ENCODE peak calls at places on chromosomes 11 and 22, in eight cellular contexts. One of them, this sample, is unnamed.

GRCh38 chr11:19259487-19260345 is 19.0 kb upstream of the E2F8 start:
- DNase-seq in activated naive CD4-positive, alpha-beta T cell treated with anti-CD3 and anti-CD28 coated beads, Interleukin-2, amount 50 U/mL, for 16 hours: peak; percentile 61
- DNase-seq in A549: peak; percentile 62
- DNase-seq in ELR: peak; percentile 64
- DNase-seq in Calu3: peak; percentile 76
- DNase-seq in nephron progenitor cell: peak; percentile 75
- DNase-seq in caudate nucleus: peak; percentile 22
- DNase-seq in BJ: peak; percentile 2
- DNase-seq in this sample: peak; percentile 49

GRCh38 chr11:65700377-65700776 is 11.7 kb upstream of the KAT5 start:
- DNase-seq in activated naive CD4-positive, alpha-beta T cell treated with anti-CD3 and anti-CD28 coated beads, Interleukin-2, amount 50 U/mL, for 16 hours: no peak
- DNase-seq in A549: no peak
- DNase-seq in ELR: no peak
- DNase-seq in Calu3: no peak
- DNase-seq in nephron progenitor cell: no peak
- DNase-seq in caudate nucleus: no peak
- DNase-seq in BJ: no peak
- DNase-seq in this sample: no peak

GRCh38 chr22:25077056-25077455 is 122.6 kb upstream of the CRYBB3 start:
- DNase-seq in activated naive CD4-positive, alpha-beta T cell treated with anti-CD3 and anti-CD28 coated beads, Interleukin-2, amount 50 U/mL, for 16 hours: no peak
- DNase-seq in A549: no peak
- DNase-seq in ELR: no peak
- DNase-seq in Calu3: no peak
- DNase-seq in nephron progenitor cell: no peak
- DNase-seq in caudate nucleus: no peak
- DNase-seq in BJ: no peak
- DNase-seq in this sample: no peak

GRCh38 chr22:47850644-47851151 is 1088.2 kb downstream of the TBC1D22A start:
- DNase-seq in activated naive CD4-positive, alpha-beta T cell treated with anti-CD3 and anti-CD28 coated beads, Interleukin-2, amount 50 U/mL, for 16 hours: no peak
- DNase-seq in A549: no peak
- DNase-seq in ELR: no peak
- DNase-seq in Calu3: no peak
- DNase-seq in nephron progenitor cell: peak; percentile 20
- DNase-seq in caudate nucleus: no peak
- DNase-seq in BJ: no peak
- DNase-seq in this sample: no peak

GRCh38 chr22:38132794-38133193 is 22.3 kb upstream of the BAIAP2L2 start:
- DNase-seq in activated naive CD4-positive, alpha-beta T cell treated with anti-CD3 and anti-CD28 coated beads, Interleukin-2, amount 50 U/mL, for 16 hours: no peak
- DNase-seq in A549: no peak
- DNase-seq in ELR: no peak
- DNase-seq in Calu3: no peak
- DNase-seq in nephron progenitor cell: no peak
- DNase-seq in caudate nucleus: no peak
- DNase-seq in BJ: no peak
- DNase-seq in this sample: no peak

GRCh38 chr11:45102810-45103621 is 43.4 kb upstream of the PRDM11 start:
- DNase-seq in activated naive CD4-positive, alpha-beta T cell treated with anti-CD3 and anti-CD28 coated beads, Interleukin-2, amount 50 U/mL, for 16 hours: peak; percentile 70
- DNase-seq in A549: peak; percentile 66
- DNase-seq in ELR: peak; percentile 70
- DNase-seq in Calu3: peak; percentile 62
- DNase-seq in nephron progenitor cell: peak; percentile 71
- DNase-seq in caudate nucleus: no peak
- DNase-seq in BJ: peak; percentile 49
- DNase-seq in this sample: peak; percentile 51

GRCh38 chr22:39959640-39960447 is at the start of gene TMA7B:
- DNase-seq in activated naive CD4-positive, alpha-beta T cell treated with anti-CD3 and anti-CD28 coated beads, Interleukin-2, amount 50 U/mL, for 16 hours: peak; percentile 37
- DNase-seq in A549: peak; percentile 13
- DNase-seq in ELR: peak; percentile 81
- DNase-seq in Calu3: peak; percentile 34
- DNase-seq in nephron progenitor cell: peak; percentile 42
- DNase-seq in caudate nucleus: no peak
- DNase-seq in BJ: no peak
- DNase-seq in this sample: peak; percentile 79

GRCh38 chr11:38304926-38305325 is 1706.9 kb upstream of the RAG2 start:
- DNase-seq in activated naive CD4-positive, alpha-beta T cell treated with anti-CD3 and anti-CD28 coated beads, Interleukin-2, amount 50 U/mL, for 16 hours: no peak
- DNase-seq in A549: no peak
- DNase-seq in ELR: no peak
- DNase-seq in Calu3: no peak
- DNase-seq in nephron progenitor cell: no peak
- DNase-seq in caudate nucleus: no peak
- DNase-seq in BJ: no peak
- DNase-seq in this sample: no peak

GRCh38 chr11:9574806-9575530 is 1.5 kb downstream of the WEE1 start:
- DNase-seq in activated naive CD4-positive, alpha-beta T cell treated with anti-CD3 and anti-CD28 coated beads, Interleukin-2, amount 50 U/mL, for 16 hours: no peak
- DNase-seq in A549: peak; percentile 84
- DNase-seq in ELR: peak; percentile 91
- DNase-seq in Calu3: peak; percentile 76
- DNase-seq in nephron progenitor cell: peak; percentile 48
- DNase-seq in caudate nucleus: no peak
- DNase-seq in BJ: peak; percentile 61
- DNase-seq in this sample: peak; percentile 64

GRCh38 chr11:35006389-35007128 is 90.1 kb downstream of the PDHX start:
- DNase-seq in activated naive CD4-positive, alpha-beta T cell treated with anti-CD3 and anti-CD28 coated beads, Interleukin-2, amount 50 U/mL, for 16 hours: peak; percentile 25
- DNase-seq in A549: no peak
- DNase-seq in ELR: peak; percentile 56
- DNase-seq in Calu3: no peak
- DNase-seq in nephron progenitor cell: no peak
- DNase-seq in caudate nucleus: no peak
- DNase-seq in BJ: no peak
- DNase-seq in this sample: no peak

GRCh38 chr11:61847914-61848581 is 19.9 kb downstream of the FADS2 start:
- DNase-seq in activated naive CD4-positive, alpha-beta T cell treated with anti-CD3 and anti-CD28 coated beads, Interleukin-2, amount 50 U/mL, for 16 hours: no peak
- DNase-seq in A549: no peak
- DNase-seq in ELR: no peak
- DNase-seq in Calu3: no peak
- DNase-seq in nephron progenitor cell: no peak
- DNase-seq in caudate nucleus: no peak
- DNase-seq in BJ: no peak
- DNase-seq in this sample: no peak

GRCh38 chr22:19504900-19505734 is 19.1 kb downstream of the CLDN5 start:
- DNase-seq in activated naive CD4-positive, alpha-beta T cell treated with anti-CD3 and anti-CD28 coated beads, Interleukin-2, amount 50 U/mL, for 16 hours: no peak
- DNase-seq in A549: no peak
- DNase-seq in ELR: no peak
- DNase-seq in Calu3: no peak
- DNase-seq in nephron progenitor cell: no peak
- DNase-seq in caudate nucleus: no peak
- DNase-seq in BJ: no peak
- DNase-seq in this sample: no peak

GRCh38 chr11:84800755-84801346 is 826.3 kb downstream of the DLG2 start:
- DNase-seq in activated naive CD4-positive, alpha-beta T cell treated with anti-CD3 and anti-CD28 coated beads, Interleukin-2, amount 50 U/mL, for 16 hours: no peak
- DNase-seq in A549: peak; percentile 41
- DNase-seq in ELR: peak; percentile 66
- DNase-seq in Calu3: peak; percentile 6
- DNase-seq in nephron progenitor cell: no peak
- DNase-seq in caudate nucleus: no peak
- DNase-seq in BJ: no peak
- DNase-seq in this sample: no peak